ENCODE peak calls at places on chromosomes 13 and 19, in eight cellular contexts. B is activated naive CD8-positive, alpha-beta T cell treated with anti-CD3 and anti-CD28 coated beads, Interleukin-2, amount 50 U/mL, for 24 hours; T is pons; J is WTC11; K is T-cell; N is activated CD4-positive, CD25-positive, alpha-beta regulatory T cell; Y is mucosa of descending colon; L is A673. V is an unnamed sample.

GRCh38 chr19:585551-586110 is 4.0 kb upstream of the HCN2 start:
- DNase-seq in L (no peak), B (no peak), Y (no peak), J (no peak), N (no peak), T (no peak), K (no peak), V (no peak)

GRCh38 chr13:107466326-107466725 is 749.0 kb downstream of the LIG4 start:
- DNase-seq in Y (no peak), K (no peak), B (no peak), J (no peak), T (no peak), L (no peak), N (no peak), V (no peak)

GRCh38 chr19:4053423-4054324 is 13.0 kb downstream of the ZBTB7A start:
- DNase-seq in T (no peak), B (no peak), L (no peak), J (no peak), K (no peak), Y (peak; percentile 61), N (no peak), V (no peak)

GRCh38 chr19:41353466-41354342 is at the start of gene TGFB1:
- DNase-seq in Y (peak; percentile 84), K (peak; percentile 92), N (peak; percentile 69), B (peak; percentile 94), L (peak; percentile 89), J (peak; percentile 78), T (peak; percentile 61), V (peak; percentile 85)

GRCh38 chr13:64234255-64234654 is 2818.6 kb upstream of the PCDH20 start:
- DNase-seq in K (no peak), J (no peak), N (no peak), L (peak; percentile 38), T (no peak), B (no peak), Y (no peak), V (no peak)

GRCh38 chr19:19409235-19410030 is 4.0 kb downstream of the GATAD2A start:
- DNase-seq in B (no peak), N (no peak), T (no peak), Y (no peak), K (no peak), L (no peak), J (no peak), V (no peak)

GRCh38 chr13:51942189-51942588 is 69.1 kb downstream of the ATP7B start:
- DNase-seq in J (no peak), T (no peak), Y (peak; percentile 95), B (no peak), L (no peak), N (no peak), K (peak; percentile 20), V (no peak)

GRCh38 chr19:49589391-49589790 is 1.6 kb upstream of the PRR12 start:
- DNase-seq in J (no peak), B (no peak), Y (no peak), N (no peak), L (no peak), T (no peak), K (no peak), V (no peak)

GRCh38 chr13:73372691-73373627 is 314.2 kb downstream of the KLF5 start:
- DNase-seq in T (no peak), K (no peak), B (no peak), N (no peak), Y (no peak), L (no peak), J (no peak), V (no peak)

GRCh38 chr13:110991991-110992508 is 77.2 kb upstream of the ANKRD10 start:
- DNase-seq in K (no peak), J (no peak), B (no peak), N (no peak), Y (no peak), T (no peak), L (no peak), V (no peak)

GRCh38 chr13:39415403-39415802 is 187.6 kb downstream of the LHFPL6 start:
- DNase-seq in Y (peak; percentile 25), B (no peak), J (peak; percentile 56), T (peak; percentile 60), N (no peak), L (peak; percentile 83), K (no peak), V (no peak)

GRCh38 chr13:41700790-41701310 is 243.5 kb downstream of the RGCC start:
- DNase-seq in K (no peak), L (peak; percentile 86), J (no peak), T (no peak), Y (peak; percentile 12), N (no peak), B (no peak), V (no peak)

GRCh38 chr13:37127706-37128241 is 22.3 kb upstream of the CSNK1A1L start:
- DNase-seq in Y (no peak), B (no peak), J (no peak), K (no peak), N (no peak), T (peak; percentile 92), L (no peak), V (no peak)

GRCh38 chr19:377801-378581 is 31.0 kb downstream of the C2CD4C start:
- DNase-seq in Y (no peak), J (no peak), L (no peak), T (no peak), N (no peak), B (no peak), K (no peak), V (no peak)

GRCh38 chr13:109940637-109941036 is 154.3 kb upstream of the IRS2 start:
- DNase-seq in K (no peak), T (no peak), J (no peak), N (no peak), L (no peak), B (no peak), Y (no peak), V (no peak)

GRCh38 chr19:3615524-3616135 is 9.0 kb upstream of the TBXA2R start:
- DNase-seq in K (no peak), J (no peak), L (no peak), B (no peak), Y (no peak), N (no peak), T (no peak), V (peak; percentile 33)

GRCh38 chr19:40465025-40465780 is at the start of gene BLVRB:
- DNase-seq in Y (no peak), L (peak; percentile 60), J (no peak), N (no peak), K (no peak), B (no peak), T (peak; percentile 45), V (no peak)

GRCh38 chr19:14434157-14434501 is 1.0 kb downstream of the PKN1 start:
- DNase-seq in N (no peak), Y (no peak), L (no peak), K (no peak), T (no peak), B (no peak), J (no peak), V (no peak)

GRCh38 chr19:11673608-11674041 is 65.1 kb downstream of the ZNF823 start:
- DNase-seq in N (no peak), T (peak; percentile 76), K (no peak), Y (peak; percentile 82), B (peak; percentile 52), L (peak; percentile 81), J (peak; percentile 84), V (no peak)

GRCh38 chr13:43787518-43787891 is 733 bp upstream of the ENOX1 start:
- DNase-seq in T (no peak), B (no peak), L (no peak), J (no peak), Y (no peak), N (no peak), K (no peak), V (no peak)

GRCh38 chr19:4284176-4284958 is 5.3 kb downstream of the SHD start:
- DNase-seq in J (peak; percentile 91), Y (peak; percentile 93), K (no peak), L (peak; percentile 60), T (no peak), N (no peak), B (no peak), V (no peak)

GRCh38 chr13:23715092-23715761 is 145.0 kb downstream of the TNFRSF19 start:
- DNase-seq in K (no peak), B (no peak), N (no peak), Y (no peak), L (no peak), J (no peak), T (no peak), V (no peak)

GRCh38 chr13:113216165-113217056 is 7.0 kb downstream of the CUL4A start:
- DNase-seq in N (no peak), K (no peak), J (no peak), B (no peak), T (peak; percentile 38), L (peak; percentile 74), Y (peak; percentile 36), V (no peak)

GRCh38 chr13:59422646-59423045 is 741.1 kb downstream of the DIAPH3 start:
- DNase-seq in Y (no peak), K (no peak), N (no peak), B (no peak), L (no peak), T (no peak), J (no peak), V (no peak)

GRCh38 chr13:51924756-51925544 is 63.2 kb downstream of the CCDC70 start:
- DNase-seq in T (no peak), K (no peak), J (no peak), B (no peak), Y (no peak), N (no peak), L (no peak), V (no peak)

GRCh38 chr13:19805765-19806164 is 23.0 kb upstream of the PSPC1 start:
- DNase-seq in N (no peak), T (no peak), B (no peak), J (no peak), L (no peak), Y (no peak), K (no peak), V (no peak)

V was measured in RWPE2.